ENCODE peak calls at places on chromosomes 16 and 17, in four cellular contexts. T is prostate gland, C is A549, H is transverse colon. I is an unnamed sample. For H3K4me1, the result is how much of the 10 kb centered on the place peaks cover.

GRCh38 chr16:89593841-89594240 is 18.3 kb downstream of the CPNE7 start:
- DNase-seq in H (no peak), T (no peak), C (no peak), I (no peak)

GRCh38 chr16:68009157-68009735 is 6.5 kb downstream of the DPEP2NB start:
- DNase-seq in T (no peak), C (no peak), H (no peak), I (no peak)

GRCh38 chr17:45794840-45795239 is 10.7 kb downstream of the CRHR1 start:
- DNase-seq in H (no peak), T (no peak), C (peak), I (no peak)

GRCh38 chr16:649646-650045 is 481 bp downstream of the WDR90 start:
- DNase-seq in T (no peak), H (no peak), C (no peak), I (no peak)

GRCh38 chr16:60107467-60107866 is 1373.4 kb upstream of the GOT2 start:
- DNase-seq in T (no peak), C (no peak), H (no peak), I (no peak)

GRCh38 chr16:82298472-82298871 is 128.4 kb upstream of the MPHOSPH6 start:
- DNase-seq in H (no peak), C (no peak), T (no peak), I (no peak)

GRCh38 chr17:57704448-57704847 is 40.7 kb downstream of the CCDC182 start:
- DNase-seq in C (no peak), H (no peak), T (no peak), I (no peak)

GRCh38 chr17:29590261-29590978 is 972 bp upstream of the GIT1 start:
- DNase-seq in T (no peak), C (peak), H (peak), I (peak)

GRCh38 chr16:48426244-48427135 is 41.3 kb upstream of the SIAH1 start:
- DNase-seq in C (no peak), T (no peak), H (no peak), I (no peak)

DNA sequence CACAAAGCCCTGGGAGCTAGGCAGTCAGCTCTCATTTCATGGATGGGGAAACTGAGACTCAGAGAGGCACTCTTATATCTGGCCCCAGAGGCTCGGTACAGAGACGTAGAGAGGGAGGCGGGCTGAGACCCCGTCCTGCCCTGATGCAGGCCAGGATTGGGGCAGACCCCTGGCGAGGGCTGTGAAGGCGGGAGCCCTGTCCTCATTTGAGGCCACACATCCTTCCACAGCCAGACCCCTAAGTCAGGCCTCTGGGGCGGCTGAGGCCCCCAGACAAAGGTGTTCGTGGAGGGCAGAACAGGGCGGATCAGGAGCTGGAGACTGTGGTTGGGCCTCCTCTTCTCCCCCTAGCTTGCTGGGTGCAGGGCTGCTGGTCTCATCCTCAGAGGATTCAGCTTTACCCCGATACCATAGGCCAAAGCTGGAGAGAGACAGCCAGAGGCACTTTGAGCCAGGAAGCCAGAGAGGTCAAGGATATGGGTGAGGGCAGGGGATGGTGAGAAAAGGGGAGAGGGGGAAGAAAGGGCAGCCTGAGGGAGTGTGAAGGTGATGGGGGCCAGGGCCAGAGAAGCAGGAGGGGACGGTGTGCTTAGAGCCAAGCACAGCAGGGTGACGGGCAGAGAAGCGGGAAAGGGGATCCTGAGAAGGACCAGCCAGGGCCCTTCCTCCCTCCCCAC is 805 bp upstream of the SCARF1 start:
- DNase-seq in H (no peak), C (no peak), T (no peak), I (no peak)
- H3K4me1 ChIP-seq in H (under half), C (under half), T (under half), I (under half)

GRCh38 chr17:72422204-72422504 is 301.3 kb downstream of the SOX9 start:
- DNase-seq in C (no peak), T (no peak), H (no peak), I (no peak)
- H3K4me3 ChIP-seq in C (peak), T (no peak), H (no peak), I (no peak)

GRCh38 chr17:41539979-41540701 is 12.0 kb upstream of the KRT19 start:
- DNase-seq in H (no peak), C (no peak), T (no peak), I (peak)

GRCh38 chr17:41540921-41541625 is 13.0 kb upstream of the KRT19 start:
- DNase-seq in H (no peak), T (no peak), C (no peak), I (peak)

GRCh38 chr17:41544497-41544896 is 16.4 kb upstream of the KRT19 start:
- DNase-seq in C (peak), H (peak), T (no peak), I (no peak)

GRCh38 chr17:41544935-41545334 is 16.8 kb upstream of the KRT19 start:
- DNase-seq in H (no peak), T (no peak), C (no peak), I (no peak)

DNA sequence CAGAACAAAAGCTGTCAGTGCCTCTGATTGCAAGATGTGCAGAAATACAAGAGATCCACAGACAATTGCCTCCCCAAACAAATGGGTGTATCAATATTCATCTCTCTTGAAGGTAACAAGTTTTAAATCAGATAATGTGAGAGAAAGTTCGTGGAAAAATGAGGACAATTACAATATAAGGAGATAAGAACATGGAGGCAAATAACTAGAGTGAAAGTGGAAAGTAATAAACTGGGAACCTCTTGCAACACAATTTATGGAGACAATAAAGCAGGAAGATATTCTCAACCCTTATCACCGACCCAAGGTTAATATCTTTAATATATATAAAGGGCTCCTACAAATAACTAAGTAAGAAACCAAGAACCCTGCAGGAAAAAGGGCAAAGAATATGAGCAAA is 14.2 kb upstream of the KRT19 start:
- DNase-seq in C (no peak), T (no peak), H (no peak), I (no peak)
- H3K4me1 ChIP-seq in C (under half), T (under half), H (under half), I (under half)

DNA sequence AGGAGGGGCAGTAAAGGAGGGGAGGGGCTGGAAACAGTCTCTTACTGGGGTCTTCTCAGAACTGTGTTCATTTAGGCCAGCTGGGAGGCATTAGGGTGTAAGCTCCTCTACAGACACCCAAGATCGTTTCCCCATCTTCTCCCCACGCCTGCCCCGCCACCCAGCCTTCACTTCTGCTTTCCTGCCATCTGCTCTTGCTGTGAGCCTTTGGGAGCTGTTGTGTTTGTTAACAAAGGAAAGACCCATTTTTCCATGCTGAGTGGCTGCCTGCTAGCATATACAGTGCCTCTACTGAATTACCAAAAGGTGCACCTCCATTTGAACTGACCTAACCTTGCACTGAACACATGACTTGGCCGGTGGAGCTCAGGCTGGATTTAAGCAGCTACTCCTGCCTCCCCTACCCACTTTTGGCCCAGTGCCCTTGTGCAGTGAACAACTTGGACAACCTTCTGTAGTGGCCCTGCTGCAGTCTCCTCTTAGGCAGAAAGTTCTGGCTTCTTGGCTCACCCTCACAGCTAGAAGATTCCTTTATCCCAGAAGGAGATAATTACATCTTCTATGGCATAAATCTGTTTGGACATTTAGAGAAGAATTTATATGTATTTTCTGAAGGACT is 81.7 kb upstream of the HNF1B start:
- DNase-seq in T (no peak), H (no peak), C (no peak), I (no peak)
- H3K4me3 ChIP-seq in T (no peak), H (no peak), C (no peak), I (no peak)

GRCh38 chr17:16383216-16383615 is 2.3 kb downstream of the UBB start:
- DNase-seq in T (no peak), H (no peak), C (no peak), I (no peak)
- H3K4me1 ChIP-seq in T (under half), H (under half), C (under half), I (under half)

GRCh38 chr16:87053016-87053982 is 263.9 kb downstream of the C16orf95 start:
- DNase-seq in T (no peak), H (no peak), C (no peak), I (peak)
- H3K4me3 ChIP-seq in T (no peak), H (no peak), C (no peak), I (no peak)